ENCODE peak calls at places on chromosomes 7 and 10, in seven cellular contexts. S, M, Q, K, D, H and W are unnamed samples.

GRCh38 chr7:107948645-107949442 is 54.1 kb downstream of the LAMB1 start:
- DNase-seq in S (no peak), M (peak; percentile 69), Q (no peak), K (no peak), D (no peak), H (no peak), W (no peak)

GRCh38 chr10:19688344-19688743 is 127.9 kb upstream of the PLXDC2 start:
- DNase-seq in S (no peak), M (no peak), Q (no peak), K (no peak), D (no peak), H (no peak), W (no peak)

GRCh38 chr7:10128748-10129147 is 844.9 kb upstream of the PHF14 start:
- DNase-seq in S (no peak), M (no peak), Q (peak; percentile 44), K (peak; percentile 30), D (no peak), H (no peak), W (peak; percentile 72)

GRCh38 chr10:83375274-83375673 is 764.0 kb upstream of the GHITM start:
- DNase-seq in S (no peak), M (no peak), Q (no peak), K (no peak), D (no peak), H (no peak), W (no peak)

GRCh38 chr10:102802920-102803534 is 34.2 kb downstream of the CYP17A1 start:
- DNase-seq in S (peak; percentile 91), M (no peak), Q (no peak), K (no peak), D (no peak), H (no peak), W (no peak)

GRCh38 chr10:49414496-49414895 is 18.6 kb upstream of the DRGX start:
- DNase-seq in S (no peak), M (no peak), Q (no peak), K (no peak), D (no peak), H (no peak), W (no peak)

GRCh38 chr7:28977881-28978280 is 19.8 kb upstream of the TRIL start:
- DNase-seq in S (no peak), M (no peak), Q (no peak), K (no peak), D (no peak), H (no peak), W (peak; percentile 58)

GRCh38 chr7:72336887-72337821 is 75.0 kb downstream of the CALN1 start:
- DNase-seq in S (no peak), M (no peak), Q (no peak), K (no peak), D (no peak), H (no peak), W (no peak)

GRCh38 chr7:8435597-8436243 is 2.3 kb downstream of the NXPH1 start:
- DNase-seq in S (no peak), M (no peak), Q (no peak), K (no peak), D (no peak), H (no peak), W (no peak)

GRCh38 chr7:8434290-8435002 is 1.0 kb downstream of the NXPH1 start:
- DNase-seq in S (no peak), M (no peak), Q (no peak), K (no peak), D (no peak), H (peak; percentile 40), W (peak; percentile 55)

GRCh38 chr7:8433477-8434289 is at the start of gene NXPH1:
- DNase-seq in S (no peak), M (peak; percentile 20), Q (peak; percentile 48), K (no peak), D (no peak), H (peak; percentile 61), W (peak; percentile 80)

GRCh38 chr7:8435120-8435519 is 1.7 kb downstream of the NXPH1 start:
- DNase-seq in S (no peak), M (no peak), Q (no peak), K (no peak), D (no peak), H (peak; percentile 63), W (no peak)

GRCh38 chr7:8436965-8437364 is 3.6 kb downstream of the NXPH1 start:
- DNase-seq in S (no peak), M (peak; percentile 40), Q (peak; percentile 85), K (peak; percentile 61), D (no peak), H (peak; percentile 76), W (peak; percentile 78)
- H3K4me3 ChIP-seq in S (no peak overlapping the region), M (no peak overlapping the region), Q (no peak overlapping the region), K (no peak overlapping the region), D (no peak overlapping the region), H (no peak overlapping the region), W (peak overlapping the region; percentile 40)

GRCh38 chr10:126336786-126337185 is 51.5 kb downstream of the ADAM12 start:
- DNase-seq in S (no peak), M (no peak), Q (no peak), K (no peak), D (no peak), H (no peak), W (no peak)

GRCh38 chr10:126334272-126334671 is 54.0 kb downstream of the ADAM12 start:
- DNase-seq in S (no peak), M (no peak), Q (no peak), K (no peak), D (no peak), H (no peak), W (no peak)

DNA sequence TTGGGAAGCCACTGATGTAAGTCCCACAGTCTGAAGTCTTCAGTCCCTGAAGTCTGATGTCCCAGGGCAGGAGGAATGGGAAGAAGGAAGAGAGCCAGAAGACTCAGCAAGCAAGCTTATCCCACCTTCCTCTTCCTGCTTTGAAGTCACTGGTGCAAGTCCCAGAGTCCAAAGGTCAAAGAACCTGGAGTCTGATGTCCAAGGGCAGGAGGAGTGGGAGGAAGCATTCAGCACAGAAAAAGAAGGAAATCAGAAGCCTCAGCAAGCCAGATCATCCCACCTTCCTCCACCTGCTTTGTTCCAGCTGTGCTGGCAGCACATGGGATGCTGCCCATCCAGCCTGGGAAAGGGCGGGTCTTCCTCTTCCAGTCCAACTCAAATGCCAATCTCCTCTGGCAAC is 51.0 kb downstream of the ADAM12 start:
- DNase-seq in S (no peak), M (no peak), Q (no peak), K (no peak), D (no peak), H (no peak), W (no peak)
- TF ChIP-seq CTCF in S (no peak), M (no peak), Q (no peak), K (no peak), D (no peak), H (no peak), W (no peak)

DNA sequence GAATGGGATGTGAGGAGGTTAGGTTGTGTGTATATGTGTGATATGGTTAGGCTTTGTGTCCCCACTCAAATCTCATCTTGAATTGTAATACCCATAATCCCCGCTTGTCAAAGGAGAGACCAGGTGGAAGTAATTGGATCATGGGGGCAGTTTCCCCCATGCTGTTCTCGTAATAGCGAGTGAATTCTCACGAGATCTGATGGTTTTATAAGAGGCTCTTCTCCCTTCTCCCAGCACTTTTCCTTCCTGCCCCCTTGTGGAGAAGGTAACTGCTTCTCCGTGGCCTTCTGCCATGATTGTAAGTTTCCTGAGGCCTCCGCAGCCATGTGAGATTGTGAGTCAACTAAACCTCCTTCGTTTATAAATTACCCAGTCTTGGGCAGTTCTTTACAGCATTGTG is 47.3 kb downstream of the NPVF start:
- DNase-seq in S (no peak), M (no peak), Q (peak; percentile 16), K (peak; percentile 12), D (no peak), H (no peak), W (no peak)
- H3K4me3 ChIP-seq in S (peak overlapping the region; percentile 83), M (peak overlapping the region; percentile 80), Q (no peak overlapping the region), K (no peak overlapping the region), D (peak overlapping the region; percentile 76), H (peak overlapping the region; percentile 60), W (peak overlapping the region; percentile 66)

DNA sequence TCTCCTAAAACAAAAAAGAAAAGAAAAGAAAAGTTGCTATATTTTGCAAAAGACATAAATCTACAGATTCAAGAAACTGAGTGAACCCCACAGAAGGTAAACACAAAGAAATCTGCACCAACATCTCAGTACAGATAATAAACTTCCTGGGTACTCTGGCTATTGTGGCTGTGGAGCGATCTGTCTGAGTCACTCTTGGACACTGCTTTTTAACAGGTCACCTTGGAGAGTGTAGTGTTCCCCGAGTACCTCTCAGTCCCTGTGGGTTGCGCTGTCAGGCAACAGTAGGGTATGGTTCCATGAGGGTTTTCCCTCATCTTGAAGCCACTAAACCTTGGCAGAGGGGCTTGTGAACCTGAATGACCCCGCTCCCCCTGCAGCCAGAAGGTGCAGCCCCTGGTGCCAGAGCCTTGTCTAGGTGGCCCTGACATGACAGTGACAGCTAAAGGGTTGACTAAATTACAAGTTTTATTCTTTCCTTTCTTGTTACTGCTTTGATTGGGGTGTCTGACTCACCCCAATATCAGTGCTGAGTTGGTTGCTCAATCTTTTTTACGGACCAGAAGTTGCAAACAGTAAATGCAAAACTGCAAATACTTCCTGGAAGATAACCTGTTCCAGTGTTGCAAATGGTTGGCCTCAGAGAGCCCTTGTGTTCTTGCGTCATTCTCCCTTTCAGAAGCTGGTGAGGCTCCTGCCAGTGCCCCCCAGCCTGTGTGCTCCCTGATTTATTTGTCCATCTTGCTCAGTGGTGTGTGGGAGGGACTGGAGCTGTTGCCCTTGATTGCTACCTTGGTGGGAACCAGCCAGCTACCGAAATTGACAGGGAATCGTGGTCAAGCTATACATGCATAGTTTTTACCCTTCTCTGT is 30.6 kb downstream of the POR start:
- DNase-seq in S (no peak), M (no peak), Q (no peak), K (peak; percentile 87), D (no peak), H (no peak), W (no peak)
- TF ChIP-seq CTCF in S (no peak), M (no peak), Q (no peak), K (no peak), D (no peak), H (no peak), W (peak; percentile 17)

GRCh38 chr10:112182808-112183328 is 697 bp downstream of the GPAM start:
- DNase-seq in S (no peak), M (no peak), Q (no peak), K (peak; percentile 20), D (no peak), H (no peak), W (no peak)

GRCh38 chr10:112185959-112186358 is 2.4 kb upstream of the GPAM start:
- DNase-seq in S (no peak), M (no peak), Q (no peak), K (no peak), D (no peak), H (no peak), W (no peak)

GRCh38 chr10:112184052-112184371 is 447 bp upstream of the GPAM start:
- DNase-seq in S (no peak), M (no peak), Q (no peak), K (no peak), D (no peak), H (no peak), W (no peak)

GRCh38 chr10:112183329-112184051 is at the start of gene GPAM:
- DNase-seq in S (peak; percentile 96), M (peak; percentile 68), Q (peak; percentile 95), K (peak; percentile 94), D (peak; percentile 93), H (peak; percentile 99), W (peak; percentile 94)

DNA sequence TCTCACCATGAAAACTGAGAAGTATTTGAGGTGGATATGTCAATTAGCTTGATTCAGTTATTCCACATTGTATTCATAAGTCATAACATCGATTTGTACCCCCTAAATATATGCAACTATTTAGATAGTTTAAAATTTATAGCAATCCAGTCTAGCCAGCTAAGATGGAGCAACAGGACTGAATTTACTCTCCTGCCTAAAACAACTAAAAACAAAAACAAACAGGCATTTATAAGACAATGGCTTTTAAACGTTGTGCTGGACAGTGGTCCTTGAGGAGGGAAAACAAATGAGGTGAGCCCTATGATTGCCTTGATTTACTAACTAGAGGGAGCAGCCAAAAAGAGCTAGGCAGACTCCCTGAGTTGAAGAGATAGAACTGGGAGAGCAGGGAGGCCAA is 814 bp upstream of the GPAM start:
- DNase-seq in S (no peak), M (no peak), Q (no peak), K (peak; percentile 4), D (no peak), H (no peak), W (no peak)
- H3K4me3 ChIP-seq in S (peak overlapping the region; percentile 81), M (peak overlapping the region; percentile 93), Q (peak overlapping the region; percentile 86), K (peak overlapping the region; percentile 79), D (peak overlapping the region; percentile 79), H (no peak overlapping the region), W (peak overlapping the region; percentile 87)